ENCODE peak calls at places on chromosomes 12 and 14, in four cellular contexts. Q, F, S and E are unnamed samples.

GRCh38 chr14:64391113-64391725 is 3.1 kb downstream of the MTHFD1 start:
- DNase-seq in S (no peak), Q (no peak), F (no peak), E (no peak)

GRCh38 chr14:34030864-34031263 is 80.0 kb upstream of the EGLN3 start:
- DNase-seq in S (no peak), Q (no peak), F (no peak), E (peak)

GRCh38 chr12:77746108-77746507 is 84.6 kb upstream of the NAV3 start:
- DNase-seq in S (no peak), F (no peak), Q (no peak), E (peak)

GRCh38 chr12:47085815-47086252 is 6.1 kb upstream of the AMIGO2 start:
- DNase-seq in F (no peak), S (no peak), Q (no peak), E (peak)

GRCh38 chr14:61188196-61188595 is 92.9 kb downstream of the TMEM30B start:
- DNase-seq in S (no peak), F (no peak), Q (no peak), E (no peak)

GRCh38 chr12:124625867-124626675 is 58.7 kb upstream of the NCOR2 start:
- DNase-seq in F (no peak), S (peak), Q (no peak), E (peak)

GRCh38 chr14:61257469-61258057 is 23.6 kb downstream of the TMEM30B start:
- DNase-seq in Q (no peak), S (no peak), F (no peak), E (no peak)

GRCh38 chr12:128265566-128265965 is 1.4 kb upstream of the TMEM132C start:
- DNase-seq in Q (no peak), S (no peak), F (no peak), E (no peak)

GRCh38 chr12:42643881-42644579 is 54.5 kb upstream of the PRICKLE1 start:
- DNase-seq in S (no peak), Q (no peak), F (no peak), E (no peak)

GRCh38 chr14:99809376-99809775 is 16.2 kb downstream of the EML1 start:
- DNase-seq in Q (no peak), F (no peak), S (no peak), E (peak)